ENCODE peak calls at places on chromosomes 7 and 10, in eight cellular contexts. P is RKO; I is stimulated activated CD4-positive, alpha-beta T cell treated with anti-CD3 and anti-CD28 coated beads, TNF-alpha, amount 100 ng/mL, for 1 hour; V is COLO829; R is lower lobe of right lung; N is memory B cell; B is NCI-H1436; L is CD8-positive, alpha-beta memory T cell. W is an unnamed sample.
A peak's percentile ranks its signal among the peaks of the same experiment; 100 is the strongest.

GRCh38 chr10:33509231-33509871 is 174.9 kb upstream of the NRP1 start:
- DNase-seq in P (peak; percentile 83), I (no peak), V (peak; percentile 32), R (peak; percentile 57), N (no peak), B (peak; percentile 59), L (no peak), W (peak; percentile 96)

GRCh38 chr10:24207781-24208611 is 942 bp upstream of the KIAA1217 start:
- DNase-seq in P (no peak), I (no peak), V (peak; percentile 29), R (no peak), N (no peak), B (no peak), L (no peak), W (peak; percentile 24)

GRCh38 chr10:36559412-36559811 is 566.0 kb upstream of the ANKRD30A start:
- DNase-seq in P (no peak), I (no peak), V (no peak), R (no peak), N (no peak), B (no peak), L (no peak), W (no peak)

GRCh38 chr10:11907914-11908313 is 84.8 kb downstream of the PROSER2 start:
- DNase-seq in P (no peak), I (no peak), V (no peak), R (no peak), N (no peak), B (no peak), L (no peak), W (no peak)

GRCh38 chr10:101330236-101331225 is 23.4 kb upstream of the BTRC start:
- DNase-seq in P (peak; percentile 90), I (no peak), V (peak; percentile 51), R (no peak), N (no peak), B (no peak), L (no peak), W (peak; percentile 55)

GRCh38 chr7:1062296-1063294 is 18.2 kb downstream of the GPR146 start:
- DNase-seq in P (no peak), I (no peak), V (no peak), R (no peak), N (peak; percentile 52), B (no peak), L (no peak), W (peak; percentile 71)

GRCh38 chr7:133822001-133822641 is 305.0 kb upstream of the LRGUK start:
- DNase-seq in P (no peak), I (no peak), V (no peak), R (no peak), N (no peak), B (no peak), L (no peak), W (peak; percentile 71)

GRCh38 chr10:48454302-48455054 is 148.0 kb downstream of the MAPK8 start:
- DNase-seq in P (no peak), I (no peak), V (no peak), R (no peak), N (no peak), B (no peak), L (no peak), W (no peak)

GRCh38 chr7:47937065-47937687 is 11.1 kb downstream of the PKD1L1 start:
- DNase-seq in P (no peak), I (no peak), V (no peak), R (no peak), N (peak; percentile 56), B (no peak), L (no peak), W (no peak)

GRCh38 chr10:19892677-19893076 is 76.4 kb downstream of the PLXDC2 start:
- DNase-seq in P (no peak), I (no peak), V (no peak), R (no peak), N (no peak), B (no peak), L (no peak), W (no peak)

GRCh38 chr7:79778786-79779382 is 325.4 kb upstream of the MAGI2 start:
- DNase-seq in P (no peak), I (no peak), V (no peak), R (no peak), N (no peak), B (no peak), L (no peak), W (peak; percentile 70)

GRCh38 chr7:107711301-107711700 is 32.6 kb upstream of the CBLL1 start:
- DNase-seq in P (no peak), I (no peak), V (no peak), R (no peak), N (no peak), B (no peak), L (no peak), W (peak; percentile 4)

GRCh38 chr7:1249731-1250130 is 17.1 kb downstream of the UNCX start:
- DNase-seq in P (no peak), I (no peak), V (no peak), R (peak; percentile 33), N (no peak), B (no peak), L (no peak), W (no peak)

GRCh38 chr7:16951483-16952080 is 69.8 kb upstream of the AGR3 start:
- DNase-seq in P (no peak), I (no peak), V (peak; percentile 96), R (no peak), N (no peak), B (no peak), L (no peak), W (peak; percentile 44)

GRCh38 chr10:62638062-62638477 is 166.4 kb upstream of the ADO start:
- DNase-seq in P (no peak), I (no peak), V (no peak), R (no peak), N (no peak), B (no peak), L (no peak), W (peak; percentile 73)